ENCODE peak calls at places on chromosomes 4 and X, in nine cellular contexts. E is endothelial cell; L is glutamatergic neuron; V is activated CD4-positive, CD25-positive, alpha-beta regulatory T cell; K is iris pigment epithelial cell; R is GM13977; A is renal cortical epithelial cell; H is pancreas; F is EL. Y is an unnamed sample.

GRCh38 chr4:36385951-36386561 is 104.6 kb downstream of the DTHD1 start:
- DNase-seq in E (peak; percentile 4), L (no peak), V (no peak), K (no peak), R (peak; percentile 26), A (no peak), H (no peak), F (no peak), Y (peak; percentile 54)

GRCh38 chr4:128590773-128591172 is 218.7 kb upstream of the JADE1 start:
- DNase-seq in E (no peak), L (no peak), V (no peak), K (peak; percentile 42), R (no peak), A (no peak), H (peak; percentile 70), F (no peak), Y (no peak)

GRCh38 chrX:38649227-38649626 is 87.9 kb downstream of the TSPAN7 start:
- DNase-seq in E (no peak), L (no peak), V (no peak), K (no peak), R (no peak), A (no peak), H (no peak), F (no peak), Y (no peak)

GRCh38 chr4:123750044-123750443 is 353.4 kb downstream of the SPRY1 start:
- DNase-seq in E (no peak), L (no peak), V (no peak), K (peak; percentile 44), R (no peak), A (peak; percentile 33), H (no peak), F (no peak), Y (no peak)

GRCh38 chr4:75916091-75916661 is 13.9 kb upstream of the PPEF2 start:
- DNase-seq in E (peak; percentile 44), L (peak; percentile 28), V (no peak), K (peak; percentile 85), R (peak; percentile 72), A (peak; percentile 97), H (peak; percentile 55), F (peak; percentile 52), Y (peak; percentile 1)

GRCh38 chr4:6718932-6719610 is 3.1 kb downstream of the BLOC1S4 start:
- DNase-seq in E (no peak), L (no peak), V (no peak), K (no peak), R (no peak), A (no peak), H (no peak), F (no peak), Y (no peak)

GRCh38 chrX:17635231-17635630 is 102.1 kb upstream of the SCML1 start:
- DNase-seq in E (no peak), L (peak; percentile 71), V (no peak), K (peak; percentile 31), R (no peak), A (peak; percentile 55), H (peak; percentile 21), F (no peak), Y (no peak)

GRCh38 chrX:118523920-118524319 is 28.3 kb downstream of the DOCK11 start:
- DNase-seq in E (no peak), L (no peak), V (no peak), K (no peak), R (no peak), A (no peak), H (no peak), F (no peak), Y (no peak)

GRCh38 chrX:16278927-16279326 is 111.6 kb downstream of the MAGEB17 start:
- DNase-seq in E (no peak), L (no peak), V (no peak), K (no peak), R (no peak), A (no peak), H (no peak), F (no peak), Y (no peak)

GRCh38 chr4:20624783-20625364 is 75.4 kb upstream of the PACRGL start:
- DNase-seq in E (no peak), L (no peak), V (no peak), K (peak; percentile 47), R (no peak), A (no peak), H (no peak), F (peak; percentile 17), Y (no peak)

GRCh38 chrX:12958059-12958458 is 16.9 kb upstream of the TMSB4X start:
- DNase-seq in E (no peak), L (no peak), V (no peak), K (no peak), R (peak; percentile 33), A (no peak), H (no peak), F (no peak), Y (no peak)

GRCh38 chr4:41360911-41361830 is 104.4 kb downstream of the UCHL1 start:
- DNase-seq in E (peak; percentile 51), L (peak; percentile 62), V (no peak), K (peak; percentile 55), R (peak; percentile 19), A (peak; percentile 36), H (peak; percentile 43), F (peak; percentile 74), Y (no peak)

GRCh38 chr4:91064157-91064853 is 937.1 kb downstream of the CCSER1 start:
- DNase-seq in E (peak; percentile 6), L (no peak), V (no peak), K (peak; percentile 54), R (no peak), A (peak; percentile 77), H (peak; percentile 11), F (no peak), Y (no peak)

GRCh38 chr4:83013420-83013867 is 2.8 kb upstream of the LIN54 start:
- DNase-seq in E (no peak), L (no peak), V (no peak), K (no peak), R (no peak), A (no peak), H (no peak), F (no peak), Y (no peak)

GRCh38 chr4:84920591-84920990 is 45.9 kb downstream of the WDFY3 start:
- DNase-seq in E (no peak), L (no peak), V (no peak), K (peak; percentile 72), R (no peak), A (peak; percentile 62), H (no peak), F (peak; percentile 73), Y (no peak)

GRCh38 chr4:96887857-96888256 is 1048.0 kb downstream of the PDHA2 start:
- DNase-seq in E (no peak), L (no peak), V (no peak), K (no peak), R (no peak), A (no peak), H (no peak), F (no peak), Y (no peak)

GRCh38 chrX:24498181-24498580 is 33.1 kb downstream of the PDK3 start:
- DNase-seq in E (peak; percentile 11), L (peak; percentile 18), V (no peak), K (no peak), R (no peak), A (no peak), H (peak; percentile 12), F (no peak), Y (peak; percentile 6)

GRCh38 chr4:95059630-95060029 is 301.9 kb downstream of the BMPR1B start:
- DNase-seq in E (no peak), L (no peak), V (no peak), K (peak; percentile 8), R (no peak), A (no peak), H (no peak), F (no peak), Y (no peak)

GRCh38 chr4:136412708-136413107 is 1119.6 kb downstream of the PCDH18 start:
- DNase-seq in E (no peak), L (no peak), V (no peak), K (peak; percentile 67), R (no peak), A (peak; percentile 77), H (no peak), F (peak; percentile 4), Y (no peak)

GRCh38 chrX:13001961-13002671 is 27.2 kb downstream of the TMSB4X start:
- DNase-seq in E (no peak), L (no peak), V (no peak), K (no peak), R (no peak), A (peak; percentile 63), H (no peak), F (no peak), Y (no peak)

GRCh38 chr4:168408620-168409019 is 71.7 kb downstream of the DDX60L start:
- DNase-seq in E (no peak), L (no peak), V (no peak), K (peak; percentile 93), R (no peak), A (peak; percentile 93), H (no peak), F (peak; percentile 94), Y (no peak)

GRCh38 chr4:107196312-107196711 is 160.2 kb upstream of the DKK2 start:
- DNase-seq in E (no peak), L (no peak), V (no peak), K (no peak), R (no peak), A (no peak), H (no peak), F (no peak), Y (no peak)

GRCh38 chr4:40193018-40193571 is 3.7 kb upstream of the RHOH start:
- DNase-seq in E (no peak), L (no peak), V (no peak), K (no peak), R (no peak), A (no peak), H (no peak), F (no peak), Y (no peak)

GRCh38 chr4:20490734-20491133 is 209.5 kb upstream of the PACRGL start:
- DNase-seq in E (no peak), L (no peak), V (no peak), K (no peak), R (no peak), A (no peak), H (no peak), F (no peak), Y (no peak)

GRCh38 chr4:37745946-37746345 is 59.8 kb upstream of the RELL1 start:
- DNase-seq in E (no peak), L (no peak), V (no peak), K (no peak), R (no peak), A (no peak), H (no peak), F (no peak), Y (no peak)

GRCh38 chrX:107153005-107153404 is 34.4 kb upstream of the RBM41 start:
- DNase-seq in E (no peak), L (no peak), V (no peak), K (no peak), R (no peak), A (no peak), H (no peak), F (no peak), Y (no peak)

GRCh38 chr4:171650543-171650942 is 162.7 kb upstream of the GALNTL6 start:
- DNase-seq in E (peak; percentile 50), L (peak; percentile 50), V (no peak), K (no peak), R (peak; percentile 14), A (no peak), H (no peak), F (no peak), Y (no peak)

GRCh38 chr4:56129431-56129861 is 180.7 kb downstream of the CEP135 start:
- DNase-seq in E (peak; percentile 16), L (no peak), V (no peak), K (no peak), R (no peak), A (peak; percentile 6), H (no peak), F (no peak), Y (peak; percentile 7)

GRCh38 chr4:68962868-68963267 is 11.3 kb upstream of the UGT2A3 start:
- DNase-seq in E (no peak), L (no peak), V (no peak), K (no peak), R (no peak), A (peak; percentile 46), H (no peak), F (no peak), Y (no peak)

Y was measured in GDM1.